ENCODE peak calls at places on chromosomes 7 and 10, in five cellular contexts. I is sigmoid colon, Y is heart left ventricle, L is ovary, T is adrenal gland. M is an unnamed sample.

GRCh38 chr7:47266799-47267198 is 315.1 kb downstream of the TNS3 start:
- DNase-seq in I (peak), L (no peak), T (peak), Y (no peak), M (peak)

GRCh38 chr10:75507469-75507868 is 76.0 kb downstream of the LRMDA start:
- DNase-seq in T (no peak), I (no peak), L (no peak), Y (no peak), M (no peak)

GRCh38 chr10:86967481-86967941 is 771 bp upstream of the ADIRF start:
- DNase-seq in I (peak), L (peak), Y (no peak), T (no peak), M (no peak)

GRCh38 chr7:130838738-130839137 is 104.7 kb upstream of the KLF14 start:
- DNase-seq in Y (no peak), L (no peak), I (no peak), T (no peak), M (no peak)

GRCh38 chr10:12750526-12751201 is 250.8 kb downstream of the CCDC3 start:
- DNase-seq in T (peak), I (no peak), Y (no peak), L (no peak), M (no peak)

GRCh38 chr10:43138757-43139241 is 554 bp downstream of the CSGALNACT2 start:
- DNase-seq in T (peak), L (no peak), I (no peak), Y (no peak), M (no peak)

GRCh38 chr10:124155781-124156401 is 62.5 kb upstream of the CHST15 start:
- DNase-seq in L (peak), Y (peak), T (no peak), I (peak), M (peak)

GRCh38 chr10:106438386-106438785 is 726.1 kb downstream of the SORCS1 start:
- DNase-seq in Y (no peak), L (no peak), T (no peak), I (no peak), M (no peak)

GRCh38 chr7:112080974-112081373 is 125.2 kb downstream of the DOCK4 start:
- DNase-seq in T (peak), I (no peak), Y (no peak), L (no peak), M (no peak)

GRCh38 chr10:72084094-72084459 is 4.3 kb downstream of the SPOCK2 start:
- DNase-seq in I (no peak), L (no peak), T (no peak), Y (no peak), M (no peak)

GRCh38 chr7:47513741-47514241 is 68.1 kb downstream of the TNS3 start:
- DNase-seq in T (peak), L (no peak), I (peak), Y (no peak), M (peak)

GRCh38 chr10:44990965-44991364 is 9.8 kb upstream of the ZNF22 start:
- DNase-seq in Y (no peak), L (peak), T (no peak), I (peak), M (no peak)

GRCh38 chr10:110432084-110432483 is 65.6 kb upstream of the DUSP5 start:
- DNase-seq in I (peak), Y (no peak), L (no peak), T (no peak), M (no peak)

GRCh38 chr10:111455776-111456426 is 379.1 kb downstream of the ADRA2A start:
- DNase-seq in Y (no peak), T (peak), L (no peak), I (no peak), M (no peak)

GRCh38 chr7:1087952-1088920 is at the start of gene GPER1:
- DNase-seq in Y (peak), L (peak), I (peak), T (peak), M (peak)

GRCh38 chr7:112023786-112024185 is 182.4 kb downstream of the DOCK4 start:
- DNase-seq in L (no peak), I (no peak), Y (no peak), T (no peak), M (no peak)

GRCh38 chr7:151204383-151205032 is 5.8 kb downstream of the H2BK1 start:
- DNase-seq in I (no peak), L (no peak), T (no peak), Y (no peak), M (no peak)

GRCh38 chr10:5971315-5971832 is 6.0 kb downstream of the IL15RA start:
- DNase-seq in I (peak), L (peak), Y (no peak), T (no peak), M (peak)

GRCh38 chr10:119734396-119735332 is 8.8 kb downstream of the INPP5F start:
- DNase-seq in I (no peak), L (no peak), Y (no peak), T (no peak), M (no peak)

GRCh38 chr10:122296363-122297120 is 25.4 kb downstream of the BTBD16 start:
- DNase-seq in Y (no peak), T (no peak), I (no peak), L (no peak), M (no peak)

GRCh38 chr10:122297583-122297982 is 26.5 kb downstream of the BTBD16 start:
- DNase-seq in I (no peak), Y (no peak), L (no peak), T (no peak), M (no peak)

GRCh38 chr10:122299423-122300075 is 28.5 kb downstream of the BTBD16 start:
- DNase-seq in T (no peak), L (no peak), I (no peak), Y (no peak), M (no peak)

GRCh38 chr10:122298206-122298597 is 27.1 kb downstream of the BTBD16 start:
- DNase-seq in T (no peak), L (no peak), Y (no peak), I (no peak), M (no peak)

DNA sequence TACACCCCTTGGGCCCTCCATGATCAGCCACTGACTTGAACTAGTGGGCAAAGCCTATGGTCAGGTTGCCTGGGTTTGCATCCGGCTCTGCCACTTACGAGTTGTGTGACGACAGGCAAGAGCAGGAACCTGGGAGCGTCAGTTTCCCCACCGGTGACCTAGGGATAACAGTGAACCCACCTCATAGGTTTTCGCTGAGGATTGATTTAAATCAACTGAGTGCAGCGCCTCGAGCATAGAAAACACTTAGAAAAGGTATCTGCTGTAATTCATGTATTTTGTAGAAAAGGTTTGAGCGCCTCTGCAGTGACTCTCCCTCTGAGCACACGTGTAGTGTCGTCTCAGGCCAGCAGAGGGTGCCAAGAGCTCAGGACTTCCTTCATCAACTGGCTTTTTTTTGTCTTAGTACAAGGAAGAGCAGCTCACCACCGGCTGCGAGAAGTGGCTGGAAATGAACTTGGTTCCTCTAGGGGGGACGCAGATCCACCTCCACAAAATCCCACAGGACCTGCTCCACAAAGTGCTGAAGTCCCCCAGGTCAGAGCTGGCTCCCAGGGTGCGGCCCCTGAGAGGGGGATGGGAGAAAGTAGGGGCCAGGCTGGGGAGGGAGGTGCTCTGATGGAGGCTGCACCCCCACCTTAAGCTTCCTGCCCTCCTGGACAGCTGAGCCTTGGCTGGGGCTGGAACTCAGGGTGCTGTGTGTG is 27.7 kb downstream of the BTBD16 start:
- DNase-seq in Y (peak), T (peak), L (peak), I (peak), M (peak)
- TF ChIP-seq POLR2A in Y (no peak), T (no peak), L (no peak), I (no peak), M (no peak)

DNA sequence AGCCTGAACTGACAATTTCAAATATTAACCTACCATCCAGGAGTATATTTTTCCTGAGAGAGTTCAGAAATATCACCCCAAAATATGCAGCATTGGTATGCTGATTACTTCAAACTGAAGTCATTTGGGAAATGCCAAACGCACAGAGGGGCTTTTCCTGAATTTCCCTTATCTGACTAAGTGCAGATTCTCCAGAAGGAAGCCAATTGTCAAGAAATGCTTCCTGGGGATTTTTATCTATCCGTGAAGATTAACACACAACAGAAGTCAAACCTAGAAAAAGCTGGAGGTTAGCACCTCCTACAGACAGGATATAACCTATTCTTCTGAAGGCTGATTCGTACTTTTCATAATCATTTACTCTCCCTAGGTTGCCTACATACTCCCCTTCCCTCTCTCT is 91.0 kb downstream of the AKR1D1 start:
- DNase-seq in Y (no peak), I (no peak), T (no peak), L (no peak), M (no peak)
- H3K27ac ChIP-seq in Y (no peak), I (no peak), T (no peak), L (no peak), M (no peak)

GRCh38 chr10:101067356-101068083 is 5.7 kb downstream of the KAZALD1 start:
- DNase-seq in L (peak), T (peak), Y (peak), I (peak), M (peak)

GRCh38 chr10:101071885-101072433 is 10.2 kb downstream of the KAZALD1 start:
- DNase-seq in Y (no peak), T (no peak), I (no peak), L (no peak), M (no peak)

GRCh38 chr10:101071266-101071884 is 9.6 kb downstream of the KAZALD1 start:
- DNase-seq in I (peak), T (no peak), Y (peak), L (no peak), M (peak)

GRCh38 chr10:101069441-101069840 is 7.7 kb downstream of the KAZALD1 start:
- DNase-seq in Y (no peak), T (no peak), I (no peak), L (no peak), M (no peak)

GRCh38 chr10:101070098-101070497 is 8.3 kb downstream of the KAZALD1 start:
- DNase-seq in T (no peak), Y (no peak), I (no peak), L (no peak), M (no peak)
- TF ChIP-seq POLR2A in T (no peak), Y (no peak), I (no peak), L (no peak), M (no peak)

DNA sequence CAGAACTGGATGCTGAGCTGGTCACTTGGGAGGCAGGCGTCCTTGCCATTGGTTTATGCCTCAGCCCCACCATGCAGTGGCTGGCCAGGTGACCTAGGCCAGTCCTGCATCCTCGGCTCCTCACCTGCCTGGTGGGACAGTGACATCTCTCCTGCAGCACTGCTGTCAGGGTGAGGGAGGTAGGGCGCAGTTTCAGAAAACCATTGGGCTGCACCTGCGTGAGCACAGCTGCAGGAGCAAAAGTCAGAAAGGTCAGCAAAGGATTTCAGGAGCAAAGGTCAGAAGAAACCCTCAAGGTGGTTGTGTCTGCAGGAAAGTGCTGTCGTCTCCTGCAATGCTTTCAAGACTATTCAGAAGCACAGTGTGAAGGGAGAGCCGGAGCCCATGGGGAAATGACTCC is 48.1 kb downstream of the EGFR start:
- DNase-seq in Y (no peak), I (no peak), T (no peak), L (no peak), M (no peak)
- H3K27ac ChIP-seq in Y (no peak), I (peak), T (no peak), L (no peak), M (no peak)

GRCh38 chr7:153422291-153423189 is 629.7 kb upstream of the DPP6 start:
- DNase-seq in I (no peak), T (no peak), Y (no peak), L (no peak), M (no peak)

GRCh38 chr7:153423190-153423549 is 629.0 kb upstream of the DPP6 start:
- DNase-seq in L (no peak), I (no peak), Y (no peak), T (no peak), M (no peak)
- TF ChIP-seq POLR2A in L (no peak), I (no peak), Y (no peak), T (no peak), M (no peak)

DNA sequence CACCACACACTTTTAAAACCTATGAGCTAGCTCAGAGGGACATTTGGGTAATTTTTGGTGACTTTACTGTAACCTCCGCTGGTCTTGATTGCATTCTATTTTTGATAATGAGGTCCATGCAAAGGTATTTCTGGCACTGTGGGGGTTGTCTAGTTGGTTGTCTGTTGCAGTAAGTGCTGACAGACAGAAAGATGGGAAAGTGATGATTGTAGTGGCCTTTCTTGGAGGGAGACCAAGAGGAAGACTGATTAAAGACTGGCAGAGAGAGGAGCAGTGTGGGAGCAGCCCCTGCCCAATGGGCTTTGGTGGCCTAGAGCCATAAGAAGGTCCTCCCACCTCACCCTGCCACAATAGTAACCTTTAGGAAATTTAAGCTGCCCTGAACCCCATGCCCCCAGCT is 173.4 kb upstream of the CTBP2 start:
- DNase-seq in L (no peak), Y (no peak), I (no peak), T (no peak), M (no peak)
- H3K27ac ChIP-seq in L (no peak), Y (peak), I (no peak), T (no peak), M (no peak)